ENCODE peak calls at places on chromosomes 16 and 17, in nine cellular contexts. M, S, W, O, Y, K, A, D and I are unnamed samples. For H3K4me1, the result is how much of the 10 kb centered on the place peaks cover.

GRCh38 chr16:4624015-4624826 is at the start of gene MGRN1:
- DNase-seq in M (peak), S (peak), W (peak), O (peak), Y (peak), K (peak), A (peak), D (peak), I (peak)

GRCh38 chr17:61656721-61657217 is 65.8 kb upstream of the NACA2 start:
- DNase-seq in M (no peak), S (no peak), W (no peak), O (no peak), Y (no peak), K (no peak), A (no peak), D (no peak), I (no peak)

GRCh38 chr16:48541108-48541786 is 68.7 kb downstream of the N4BP1 start:
- DNase-seq in M (no peak), S (no peak), W (no peak), O (no peak), Y (no peak), K (no peak), A (no peak), D (no peak), I (no peak)

GRCh38 chr17:63278731-63279442 is 167.2 kb downstream of the CYB561 start:
- DNase-seq in M (no peak), S (no peak), W (no peak), O (no peak), Y (peak), K (no peak), A (no peak), D (no peak), I (no peak)

GRCh38 chr17:77437017-77437416 is 296.2 kb downstream of the SEC14L1 start:
- DNase-seq in M (no peak), S (peak), W (no peak), O (no peak), Y (no peak), K (no peak), A (peak), D (no peak), I (peak)

GRCh38 chr16:54507091-54507490 is 220.5 kb upstream of the IRX3 start:
- DNase-seq in M (no peak), S (no peak), W (no peak), O (no peak), Y (no peak), K (no peak), A (peak), D (no peak), I (no peak)

GRCh38 chr17:50130778-50131317 is 888 bp upstream of the SAMD14 start:
- DNase-seq in M (no peak), S (peak), W (no peak), O (no peak), Y (no peak), K (no peak), A (no peak), D (peak), I (no peak)

GRCh38 chr16:11315499-11315898 is 29.8 kb upstream of the RMI2 start:
- DNase-seq in M (no peak), S (no peak), W (no peak), O (no peak), Y (no peak), K (no peak), A (peak), D (no peak), I (no peak)

GRCh38 chr17:5583426-5584382 is 605 bp downstream of the NLRP1 start:
- DNase-seq in M (no peak), S (peak), W (no peak), O (no peak), Y (no peak), K (no peak), A (no peak), D (no peak), I (no peak)

GRCh38 chr16:15533386-15533785 is 99.0 kb downstream of the BMERB1 start:
- DNase-seq in M (no peak), S (no peak), W (no peak), O (no peak), Y (no peak), K (no peak), A (no peak), D (no peak), I (no peak)

GRCh38 chr16:86306046-86306644 is 204.2 kb upstream of the FOXF1 start:
- DNase-seq in M (no peak), S (no peak), W (no peak), O (no peak), Y (no peak), K (no peak), A (peak), D (no peak), I (no peak)

GRCh38 chr17:81980752-81981239 is 3.4 kb downstream of the ASPSCR1 start:
- DNase-seq in M (no peak), S (no peak), W (no peak), O (peak), Y (no peak), K (no peak), A (no peak), D (no peak), I (no peak)

GRCh38 chr17:81980122-81980521 is 2.7 kb downstream of the ASPSCR1 start:
- DNase-seq in M (no peak), S (no peak), W (no peak), O (no peak), Y (no peak), K (no peak), A (no peak), D (no peak), I (no peak)

GRCh38 chr17:81977211-81978091 is at the start of gene ASPSCR1:
- DNase-seq in M (peak), S (peak), W (peak), O (peak), Y (peak), K (peak), A (peak), D (peak), I (peak)

GRCh38 chr17:81976332-81977210 is 858 bp upstream of the ASPSCR1 start:
- DNase-seq in M (peak), S (no peak), W (peak), O (peak), Y (no peak), K (no peak), A (peak), D (peak), I (no peak)

DNA sequence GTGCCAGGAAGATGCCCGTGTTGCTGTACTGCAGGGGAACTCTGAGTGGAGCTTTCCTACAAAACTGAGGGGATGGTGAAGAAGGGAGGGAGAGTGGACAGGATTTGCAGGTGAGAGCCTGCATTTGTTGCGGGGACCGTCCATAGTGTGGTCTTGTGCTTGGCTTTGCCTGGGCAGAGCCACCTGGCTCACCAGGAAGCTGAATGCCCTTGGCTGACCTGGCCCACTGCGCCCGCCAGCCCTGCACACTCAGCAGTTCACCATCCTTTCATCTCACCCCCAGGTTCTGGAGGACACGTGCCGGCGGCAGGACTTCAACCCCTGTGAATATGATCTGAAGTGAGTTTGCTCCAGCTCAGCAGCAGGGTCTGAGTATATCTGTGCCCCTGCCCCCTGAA is 1.5 kb downstream of the ASPSCR1 start:
- DNase-seq in M (no peak), S (no peak), W (peak), O (no peak), Y (no peak), K (no peak), A (no peak), D (no peak), I (no peak)
- H3K4me3 ChIP-seq in M (no peak), S (peak), W (peak), O (no peak), Y (no peak), K (no peak), A (no peak), D (no peak), I (no peak)

GRCh38 chr16:88985521-88985920 is 8.5 kb upstream of the CBFA2T3 start:
- DNase-seq in M (no peak), S (no peak), W (no peak), O (no peak), Y (no peak), K (no peak), A (no peak), D (no peak), I (no peak)
- H3K4me1 ChIP-seq in M (under half), S (under half), W (under half), O (under half), Y (under half), K (under half), A (under half), D (under half), I (under half)

GRCh38 chr17:7720125-7720524 is 2.6 kb downstream of the DNAH2 start:
- DNase-seq in M (no peak), S (no peak), W (no peak), O (no peak), Y (no peak), K (no peak), A (no peak), D (no peak), I (no peak)
- TF ChIP-seq CTCF in M (no peak), S (no peak), W (no peak), O (no peak), Y (no peak), K (no peak), A (no peak), D (no peak), I (no peak)

DNA sequence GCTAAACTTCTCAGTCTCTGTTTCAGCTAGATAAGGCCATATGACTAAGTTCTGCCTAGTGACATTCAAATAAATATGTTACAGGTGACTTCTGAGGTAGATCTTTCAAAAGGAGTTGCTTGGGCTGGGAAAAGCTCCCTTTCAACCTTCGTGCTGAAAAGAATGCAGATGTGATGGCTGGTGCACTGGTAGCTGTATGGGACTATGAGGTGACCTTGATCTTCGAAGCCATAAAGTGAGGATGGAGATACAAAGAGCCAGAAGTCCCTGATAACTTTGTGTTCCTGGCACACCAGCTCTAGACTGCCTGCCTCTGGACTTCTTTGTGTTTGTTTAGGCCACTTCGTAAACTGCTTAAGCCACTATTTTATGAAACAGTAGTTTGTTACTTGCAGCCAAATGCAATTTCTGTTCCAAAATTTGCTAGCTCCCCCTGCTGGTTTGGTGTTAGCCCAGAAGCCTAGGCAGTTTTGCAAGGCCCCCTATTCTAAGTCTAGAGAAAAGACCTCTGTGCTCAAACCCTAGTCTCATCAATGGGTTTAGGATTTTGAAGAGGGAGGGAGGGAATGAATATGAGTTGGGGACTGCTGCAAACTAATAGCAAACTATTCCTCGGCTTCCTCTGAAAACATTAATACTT is 23.3 kb upstream of the ERCC4 start:
- DNase-seq in M (no peak), S (no peak), W (no peak), O (no peak), Y (no peak), K (no peak), A (no peak), D (no peak), I (no peak)
- H3K4me3 ChIP-seq in M (no peak), S (no peak), W (no peak), O (no peak), Y (no peak), K (no peak), A (no peak), D (no peak), I (no peak)